ENCODE peak calls at places on chromosome 17, in seven cellular contexts. T is thoracic aorta, M is pancreas, O is BJ, Y is psoas muscle, U is fibroblast of lung, R is MM.1S. B is an unnamed sample.

GRCh38 chr17:57911834-57912673 is 43.2 kb downstream of the CUEDC1 start:
- DNase-seq in T (peak; percentile 76), M (peak; percentile 97), O (no peak), Y (peak; percentile 93), U (peak; percentile 58), R (no peak), B (no peak)

GRCh38 chr17:19284005-19284959 is 47.1 kb downstream of the EPN2 start:
- DNase-seq in T (no peak), M (no peak), O (no peak), Y (no peak), U (no peak), R (peak; percentile 64), B (no peak)

GRCh38 chr17:72514888-72515287 is 394.1 kb downstream of the SOX9 start:
- DNase-seq in T (no peak), M (no peak), O (no peak), Y (no peak), U (peak; percentile 76), R (no peak), B (no peak)

GRCh38 chr17:50184057-50184456 is 17.4 kb downstream of the COL1A1 start:
- DNase-seq in T (no peak), M (no peak), O (no peak), Y (peak; percentile 26), U (no peak), R (no peak), B (no peak)

GRCh38 chr17:67824735-67825626 is at the start of gene BPTF:
- DNase-seq in T (peak; percentile 43), M (peak; percentile 88), O (peak; percentile 19), Y (peak; percentile 96), U (peak; percentile 88), R (peak; percentile 94), B (peak; percentile 92)

GRCh38 chr17:29151567-29151966 is 28.6 kb downstream of the MYO18A start:
- DNase-seq in T (no peak), M (no peak), O (no peak), Y (peak; percentile 8), U (no peak), R (no peak), B (no peak)

GRCh38 chr17:12078791-12079190 is 58.1 kb downstream of the MAP2K4 start:
- DNase-seq in T (no peak), M (no peak), O (peak; percentile 26), Y (no peak), U (peak; percentile 78), R (no peak), B (no peak)

GRCh38 chr17:38559025-38559879 is 46.5 kb downstream of the SRCIN1 start:
- DNase-seq in T (no peak), M (peak; percentile 83), O (no peak), Y (peak; percentile 87), U (peak; percentile 33), R (peak; percentile 94), B (peak; percentile 83)

GRCh38 chr17:11805952-11806351 is 191.3 kb downstream of the ZNF18 start:
- DNase-seq in T (no peak), M (no peak), O (no peak), Y (no peak), U (no peak), R (no peak), B (no peak)

GRCh38 chr17:81735181-81736102 is 23.4 kb downstream of the SLC25A10 start:
- DNase-seq in T (no peak), M (no peak), O (no peak), Y (no peak), U (no peak), R (no peak), B (no peak)

GRCh38 chr17:62778990-62779681 is 29.0 kb downstream of the MARCHF10 start:
- DNase-seq in T (no peak), M (peak; percentile 16), O (peak; percentile 91), Y (no peak), U (peak; percentile 93), R (no peak), B (no peak)

GRCh38 chr17:58513913-58514794 is at the start of gene MTMR4:
- DNase-seq in T (peak; percentile 32), M (peak; percentile 82), O (no peak), Y (peak; percentile 86), U (peak; percentile 66), R (peak; percentile 84), B (peak; percentile 61)

GRCh38 chr17:72782985-72783701 is 309.3 kb downstream of the SLC39A11 start:
- DNase-seq in T (no peak), M (no peak), O (no peak), Y (no peak), U (no peak), R (no peak), B (no peak)

GRCh38 chr17:82985973-82986372 is 93.4 kb upstream of the METRNL start:
- DNase-seq in T (no peak), M (peak; percentile 30), O (no peak), Y (no peak), U (peak; percentile 33), R (peak; percentile 52), B (peak; percentile 62)

GRCh38 chr17:29671661-29672060 is 48.9 kb upstream of the CORO6 start:
- DNase-seq in T (no peak), M (no peak), O (no peak), Y (no peak), U (no peak), R (no peak), B (no peak)

DNA sequence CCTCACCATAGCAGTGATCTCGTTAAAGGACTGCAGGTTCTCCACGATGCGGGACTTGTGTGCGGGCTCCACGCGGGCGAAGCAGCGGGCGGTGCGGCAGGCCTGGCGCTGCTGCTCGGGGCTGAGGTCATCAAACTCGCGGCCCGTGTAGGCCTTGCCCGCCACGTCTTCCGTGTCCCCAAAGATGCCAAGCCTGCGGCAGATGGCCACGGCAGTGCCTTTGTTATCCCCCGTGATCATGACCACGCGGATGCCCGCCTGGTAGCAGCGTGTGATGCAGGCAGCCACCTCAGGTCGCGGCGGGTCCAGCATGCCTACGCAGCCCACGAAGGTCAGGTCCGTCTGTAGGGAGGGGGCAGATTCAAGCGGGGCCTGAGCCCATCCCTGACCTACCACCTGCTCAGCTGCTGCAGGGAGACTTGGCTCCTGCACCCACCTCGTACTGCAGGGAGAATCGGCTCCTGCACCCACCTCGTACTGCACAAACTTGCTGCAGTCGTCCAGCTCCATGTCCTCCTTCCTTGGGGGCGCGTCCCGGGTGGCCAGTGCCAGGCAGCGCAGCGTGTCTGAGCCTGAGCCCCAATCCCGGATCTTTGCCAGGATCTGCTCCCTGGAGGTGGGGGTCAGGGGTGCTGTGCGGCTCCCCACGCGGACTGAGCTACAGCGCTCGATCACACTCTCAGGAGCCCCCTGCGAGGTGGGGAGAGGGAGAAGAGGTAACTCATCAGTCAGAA is 23.1 kb downstream of the ATP2A3 start:
- DNase-seq in T (no peak), M (no peak), O (no peak), Y (no peak), U (no peak), R (no peak), B (no peak)
- H3K36me3 ChIP-seq in T (peaks cover 35% of the 10 kb centered on the region), M (no peaks in the 10 kb centered on the region), O (no peaks in the 10 kb centered on the region), Y (no peaks in the 10 kb centered on the region), U (no peaks in the 10 kb centered on the region), R (peaks cover 13% of the 10 kb centered on the region), B (peaks cover 43% of the 10 kb centered on the region)

GRCh38 chr17:76568771-76569170 is 16.9 kb downstream of the ST6GALNAC2 start:
- DNase-seq in T (no peak), M (no peak), O (no peak), Y (no peak), U (no peak), R (no peak), B (no peak)

GRCh38 chr17:76566613-76566943 is 19.1 kb downstream of the ST6GALNAC2 start:
- DNase-seq in T (no peak), M (no peak), O (no peak), Y (no peak), U (no peak), R (no peak), B (no peak)

GRCh38 chr17:76567634-76568432 is 17.8 kb downstream of the ST6GALNAC2 start:
- DNase-seq in T (no peak), M (no peak), O (no peak), Y (no peak), U (no peak), R (no peak), B (no peak)

GRCh38 chr17:76566988-76567431 is 18.6 kb downstream of the ST6GALNAC2 start:
- DNase-seq in T (no peak), M (no peak), O (no peak), Y (no peak), U (no peak), R (no peak), B (no peak)

DNA sequence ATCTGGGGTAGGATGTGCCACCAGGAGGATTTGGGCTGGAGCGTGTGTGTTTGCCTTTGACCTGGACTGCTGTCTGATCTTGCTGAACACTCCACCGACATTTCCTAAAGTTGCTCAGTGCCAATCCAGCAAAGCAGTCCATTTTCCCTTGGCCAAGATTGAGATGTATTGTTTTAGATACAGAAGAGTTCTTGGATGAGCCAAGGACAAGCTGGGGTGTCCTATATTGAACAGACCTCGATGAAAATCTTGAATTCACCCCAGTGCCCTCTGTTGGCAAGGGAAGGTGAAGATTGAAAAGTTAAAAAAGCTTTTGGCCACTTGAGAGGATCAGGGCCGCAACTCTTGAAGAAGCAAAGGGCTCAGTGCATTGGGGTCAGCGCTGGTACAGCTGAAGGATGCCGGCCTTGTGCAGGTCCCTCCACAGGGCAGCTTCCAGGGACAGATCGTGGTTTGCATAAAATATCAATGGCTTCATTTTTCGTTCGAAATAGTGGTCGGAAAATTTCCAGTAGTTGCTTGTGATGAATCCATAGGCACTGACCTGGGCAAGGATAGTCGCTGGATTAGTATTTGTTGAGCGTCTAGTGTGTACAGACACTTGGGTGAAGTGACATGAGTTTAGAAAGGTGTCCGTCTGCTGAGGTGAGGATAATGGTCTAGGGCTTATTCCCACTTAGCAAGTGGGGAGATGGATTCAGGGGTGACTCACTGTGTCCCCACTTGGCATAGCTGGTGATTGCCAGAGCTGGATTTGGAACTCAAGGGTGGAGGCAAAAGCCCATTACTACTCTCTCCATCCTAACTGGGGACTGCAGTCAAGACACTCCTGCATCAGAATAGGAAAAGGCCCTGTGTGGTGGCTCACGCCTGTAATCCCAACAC is 19.7 kb downstream of the ST6GALNAC2 start:
- DNase-seq in T (no peak), M (no peak), O (no peak), Y (no peak), U (no peak), R (no peak), B (no peak)
- H3K36me3 ChIP-seq in T (peaks cover 4% of the 10 kb centered on the region), M (peaks cover 3% of the 10 kb centered on the region), O (peaks cover 5% of the 10 kb centered on the region), Y (no peaks in the 10 kb centered on the region), U (no peaks in the 10 kb centered on the region), R (peaks cover 13% of the 10 kb centered on the region), B (peaks cover 44% of the 10 kb centered on the region)

GRCh38 chr17:18248811-18249210 is 9.7 kb downstream of the FLII start:
- DNase-seq in T (no peak), M (no peak), O (no peak), Y (no peak), U (no peak), R (no peak), B (no peak)

GRCh38 chr17:18252160-18252559 is 6.4 kb downstream of the FLII start:
- DNase-seq in T (no peak), M (no peak), O (no peak), Y (no peak), U (no peak), R (no peak), B (no peak)

GRCh38 chr17:18250708-18251107 is 7.8 kb downstream of the FLII start:
- DNase-seq in T (no peak), M (no peak), O (no peak), Y (no peak), U (no peak), R (no peak), B (no peak)

GRCh38 chr17:18251204-18251603 is 7.3 kb downstream of the FLII start:
- DNase-seq in T (no peak), M (no peak), O (no peak), Y (no peak), U (no peak), R (no peak), B (no peak)

GRCh38 chr17:18250259-18250658 is 8.3 kb downstream of the FLII start:
- DNase-seq in T (no peak), M (peak; percentile 77), O (no peak), Y (no peak), U (no peak), R (no peak), B (no peak)
- H3K36me3 ChIP-seq in T (peaks cover 87% of the 10 kb centered on the region), M (peaks cover 13% of the 10 kb centered on the region), O (peaks cover 81% of the 10 kb centered on the region), Y (peaks cover 12% of the 10 kb centered on the region), U (peaks cover 71% of the 10 kb centered on the region), R (no peaks in the 10 kb centered on the region), B (peaks cover 93% of the 10 kb centered on the region)

GRCh38 chr17:4198995-4199394 is 56.0 kb downstream of the CYB5D2 start:
- DNase-seq in T (no peak), M (no peak), O (no peak), Y (no peak), U (no peak), R (no peak), B (no peak)
- H3K36me3 ChIP-seq in T (peaks cover 3% of the 10 kb centered on the region), M (no peaks in the 10 kb centered on the region), O (peaks cover 7% of the 10 kb centered on the region), Y (no peaks in the 10 kb centered on the region), U (peaks cover 5% of the 10 kb centered on the region), R (no peaks in the 10 kb centered on the region), B (peaks cover 8% of the 10 kb centered on the region)

B was measured in naive thymus-derived CD4-positive, alpha-beta T cell.